ENCODE peak calls at places on chromosomes 12 and 14, in four cellular contexts. A is type B pancreatic cell, R is LHCN-M2, P is cardiac fibroblast. G is an unnamed sample.

GRCh38 chr12:67666605-67667004 is 18.1 kb downstream of the DYRK2 start:
- DNase-seq in R (no peak), A (no peak), P (no peak), G (no peak)

GRCh38 chr12:116406529-116406928 is 129.0 kb upstream of the MED13L start:
- DNase-seq in P (peak; percentile 96), A (no peak), R (peak; percentile 88), G (peak; percentile 95)

GRCh38 chr12:30980886-30981662 is 54.5 kb downstream of the TSPAN11 start:
- DNase-seq in A (no peak), R (no peak), P (no peak), G (no peak)

GRCh38 chr12:121326996-121327674 is 25.1 kb downstream of the ANAPC5 start:
- DNase-seq in A (no peak), P (no peak), R (no peak), G (no peak)

GRCh38 chr12:79023784-79024183 is 159.2 kb downstream of the SYT1 start:
- DNase-seq in P (peak; percentile 64), R (no peak), A (no peak), G (no peak)

GRCh38 chr12:54136844-54137580 is 51.8 kb downstream of the SMUG1 start:
- DNase-seq in A (no peak), R (no peak), P (no peak), G (no peak)

GRCh38 chr14:67851785-67852410 is 32.3 kb downstream of the RAD51B start:
- DNase-seq in A (no peak), R (peak; percentile 2), P (no peak), G (no peak)

GRCh38 chr12:76666272-76666845 is 97.6 kb upstream of the ZDHHC17 start:
- DNase-seq in R (no peak), A (no peak), P (no peak), G (no peak)

GRCh38 chr14:45838597-45838996 is 585.6 kb upstream of the MIS18BP1 start:
- DNase-seq in P (peak; percentile 2), A (no peak), R (peak; percentile 7), G (no peak)